ENCODE peak calls at places on chromosomes 2 and 18, in four cellular contexts. P, B, Z and Q are unnamed samples.

GRCh38 chr2:172864182-172864581 is 128.5 kb downstream of the RAPGEF4 start:
- DNase-seq in P (peak; percentile 50), Z (peak; percentile 59), B (peak; percentile 66), Q (peak; percentile 28)

GRCh38 chr2:67070826-67071225 is 326.3 kb upstream of the ETAA1 start:
- DNase-seq in B (no peak), P (no peak), Z (no peak), Q (no peak)

GRCh38 chr2:26316041-26316440 is 29.9 kb upstream of the SELENOI start:
- DNase-seq in P (no peak), B (no peak), Z (no peak), Q (no peak)

GRCh38 chr2:48600917-48601316 is 16.7 kb upstream of the GTF2A1L start:
- DNase-seq in Z (no peak), P (no peak), B (no peak), Q (no peak)

GRCh38 chr2:121018136-121019057 is 266.6 kb downstream of the TFCP2L1 start:
- DNase-seq in B (no peak), Z (peak; percentile 36), P (no peak), Q (peak; percentile 28)

GRCh38 chr2:163657257-163657656 is 78.6 kb downstream of the FIGN start:
- DNase-seq in Z (no peak), P (no peak), B (no peak), Q (no peak)

GRCh38 chr2:179842498-179843153 is 18.8 kb downstream of the ZNF385B start:
- DNase-seq in B (no peak), P (no peak), Z (no peak), Q (no peak)

GRCh38 chr2:73386894-73387636 is 1.4 kb downstream of the ALMS1 start:
- DNase-seq in Z (no peak), P (no peak), B (no peak), Q (no peak)

GRCh38 chr18:80159713-80160636 is 50.9 kb downstream of the ADNP2 start:
- DNase-seq in B (no peak), Z (peak; percentile 43), P (no peak), Q (no peak)

GRCh38 chr2:72182547-72183460 is 35.1 kb upstream of the CYP26B1 start:
- DNase-seq in B (peak; percentile 81), Z (peak; percentile 35), P (no peak), Q (no peak)

GRCh38 chr2:18566145-18566544 is 5.7 kb upstream of the RDH14 start:
- DNase-seq in Z (no peak), P (no peak), B (no peak), Q (no peak)

GRCh38 chr2:55490554-55490953 is 29.0 kb upstream of the CFAP36 start:
- DNase-seq in B (no peak), Z (peak; percentile 43), P (peak; percentile 23), Q (peak; percentile 17)

GRCh38 chr18:45186832-45187231 is 428.4 kb upstream of the SLC14A2 start:
- DNase-seq in Z (no peak), B (no peak), P (no peak), Q (no peak)

GRCh38 chr2:236965021-236965840 is 120.5 kb upstream of the COPS8 start:
- DNase-seq in P (no peak), Z (no peak), B (no peak), Q (no peak)

GRCh38 chr2:62293490-62294212 is 97.7 kb downstream of the B3GNT2 start:
- DNase-seq in P (peak; percentile 91), Z (peak; percentile 58), B (peak; percentile 90), Q (peak; percentile 29)

GRCh38 chr2:191401287-191401686 is 156.1 kb downstream of the MYO1B start:
- DNase-seq in P (no peak), B (no peak), Z (no peak), Q (no peak)

GRCh38 chr18:79570266-79571201 is 109.1 kb upstream of the CTDP1 start:
- DNase-seq in B (peak; percentile 21), P (no peak), Z (no peak), Q (peak; percentile 21)

GRCh38 chr18:12598181-12598921 is 59.6 kb downstream of the SPIRE1 start:
- DNase-seq in P (no peak), B (no peak), Z (no peak), Q (no peak)

GRCh38 chr2:165627463-165627862 is 158.0 kb downstream of the CSRNP3 start:
- DNase-seq in B (no peak), P (no peak), Z (no peak), Q (no peak)

GRCh38 chr2:240238201-240238600 is 97.7 kb upstream of the OTOS start:
- DNase-seq in Z (no peak), P (no peak), B (no peak), Q (no peak)
- H3K4me1 ChIP-seq in Z (peaks cover 18% of the 10 kb centered on the region), P (peaks cover 23% of the 10 kb centered on the region), B (peaks cover 4% of the 10 kb centered on the region), Q (no peaks in the 10 kb centered on the region)

GRCh38 chr2:230410861-230411464 is 5.0 kb upstream of the SP100 start:
- DNase-seq in P (no peak), B (peak; percentile 34), Z (no peak), Q (no peak)
- TF ChIP-seq CTCF in P (no peak), B (no peak), Z (no peak), Q (no peak)

GRCh38 chr2:128314026-128314347 is 4.7 kb downstream of the HS6ST1 start:
- DNase-seq in Z (no peak), B (peak; percentile 11), P (no peak), Q (no peak)

GRCh38 chr2:128315122-128315828 is 3.4 kb downstream of the HS6ST1 start:
- DNase-seq in B (no peak), Z (no peak), P (no peak), Q (no peak)

GRCh38 chr2:128315829-128316776 is 2.6 kb downstream of the HS6ST1 start:
- DNase-seq in P (peak; percentile 29), B (no peak), Z (peak; percentile 12), Q (no peak)

GRCh38 chr2:128313076-128313836 is 5.4 kb downstream of the HS6ST1 start:
- DNase-seq in P (peak; percentile 21), B (peak; percentile 19), Z (peak; percentile 9), Q (no peak)

GRCh38 chr2:128314348-128315121 is 4.1 kb downstream of the HS6ST1 start:
- DNase-seq in Z (peak; percentile 31), P (peak; percentile 46), B (peak; percentile 33), Q (no peak)
- H3K4me1 ChIP-seq in Z (peaks cover 44% of the 10 kb centered on the region), P (peaks cover 12% of the 10 kb centered on the region), B (peaks cover 18% of the 10 kb centered on the region), Q (peaks cover 4% of the 10 kb centered on the region)

GRCh38 chr2:128774320-128775063 is 455.8 kb upstream of the HS6ST1 start:
- DNase-seq in P (no peak), B (no peak), Z (no peak), Q (no peak)
- TF ChIP-seq CTCF in P (no peak), B (no peak), Z (no peak), Q (no peak)

GRCh38 chr2:27961997-27962396 is 71.5 kb downstream of the BABAM2 start:
- DNase-seq in Z (no peak), P (no peak), B (no peak), Q (no peak)
- H3K4me1 ChIP-seq in Z (peaks cover 61% of the 10 kb centered on the region), P (peaks cover 14% of the 10 kb centered on the region), B (peaks cover 9% of the 10 kb centered on the region), Q (peaks cover 6% of the 10 kb centered on the region)

GRCh38 chr2:77977486-77978063 is 455.4 kb upstream of the LRRTM4 start:
- DNase-seq in Z (no peak), P (no peak), B (no peak), Q (no peak)
- TF ChIP-seq CTCF in Z (no peak), P (no peak), B (no peak), Q (no peak)

DNA sequence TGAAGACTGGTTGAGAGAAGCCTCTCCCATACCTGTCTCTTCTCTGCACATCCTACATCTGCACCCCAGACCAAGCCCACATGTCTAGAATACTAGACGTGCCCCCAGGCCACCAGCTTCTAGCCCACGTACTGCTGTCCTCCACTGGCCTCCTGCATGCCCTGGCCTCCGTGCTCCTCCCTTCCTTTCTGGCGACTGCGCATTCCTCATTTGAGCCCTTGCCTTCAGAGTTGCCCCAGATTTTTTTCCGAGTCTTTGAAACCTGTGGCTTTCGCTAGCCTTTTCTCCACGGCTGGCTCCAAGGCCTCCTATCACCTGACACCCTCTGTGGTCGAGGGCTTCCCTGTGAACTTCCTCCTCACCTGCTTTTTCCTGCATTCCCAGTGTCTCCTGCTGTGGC is 11.2 kb downstream of the RNF144A start:
- DNase-seq in B (no peak), P (no peak), Z (no peak), Q (no peak)
- H3K4me1 ChIP-seq in B (no peaks in the 10 kb centered on the region), P (peaks cover 41% of the 10 kb centered on the region), Z (peaks cover 67% of the 10 kb centered on the region), Q (no peaks in the 10 kb centered on the region)

GRCh38 chr18:48861181-48861715 is 89.5 kb downstream of the SMAD7 start:
- DNase-seq in P (no peak), Z (no peak), B (no peak), Q (no peak)
- TF ChIP-seq CTCF in P (no peak), Z (no peak), B (no peak), Q (no peak)

DNA sequence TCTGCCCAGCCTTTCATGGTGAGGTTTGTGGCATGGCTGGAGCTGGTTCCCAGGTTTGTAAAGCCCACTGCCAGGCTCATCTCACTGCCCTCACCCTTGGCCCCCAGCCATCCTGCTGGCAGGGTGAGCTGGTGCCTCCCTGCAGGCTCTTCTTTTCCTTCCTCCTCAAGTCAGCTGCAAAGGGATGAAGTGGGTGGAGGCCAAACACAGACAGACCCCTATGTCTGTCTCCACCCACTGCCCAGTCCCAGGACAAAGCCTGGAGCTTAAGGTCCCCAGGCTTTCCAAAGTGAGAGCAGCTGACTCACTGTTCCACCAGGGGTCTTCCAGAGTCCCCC is 92.0 kb downstream of the TNS1 start:
- DNase-seq in Z (no peak), P (peak; percentile 3), B (no peak), Q (peak; percentile 22)
- H3K4me1 ChIP-seq in Z (peaks cover 98% of the 10 kb centered on the region), P (peaks cover 46% of the 10 kb centered on the region), B (peaks cover 11% of the 10 kb centered on the region), Q (peaks cover 61% of the 10 kb centered on the region)